ENCODE peak calls at places on chromosomes 6 and 20, in seven cellular contexts. K, R, J, B, Z, H and P are unnamed samples.
A peak's percentile ranks its signal among the peaks of the same experiment; 100 is the strongest.

GRCh38 chr20:43842126-43843020 is 72.3 kb upstream of the TOX2 start:
- DNase-seq in R (no peak), B (no peak), Z (no peak), K (no peak), J (no peak), H (no peak), P (no peak)

GRCh38 chr6:52373294-52373693 is 11.3 kb downstream of the PAQR8 start:
- DNase-seq in R (no peak), J (no peak), B (no peak), Z (no peak), H (no peak), K (no peak), P (no peak)

GRCh38 chr20:15045246-15045645 is 707.8 kb upstream of the FLRT3 start:
- DNase-seq in R (no peak), J (no peak), Z (no peak), H (no peak), B (no peak), K (no peak), P (no peak)

GRCh38 chr6:44831002-44831610 is 443.6 kb downstream of the CDC5L start:
- DNase-seq in K (no peak), B (no peak), R (no peak), H (no peak), J (no peak), Z (no peak), P (peak; percentile 9)

GRCh38 chr6:155155787-155156447 is 107.9 kb upstream of the CLDN20 start:
- DNase-seq in K (no peak), Z (no peak), R (no peak), H (no peak), B (no peak), J (no peak), P (no peak)

GRCh38 chr6:153790881-153791473 is 248.1 kb upstream of the OPRM1 start:
- DNase-seq in H (no peak), J (no peak), R (peak; percentile 11), Z (no peak), B (no peak), K (peak; percentile 63), P (peak; percentile 49)

GRCh38 chr20:49385471-49385870 is 97.0 kb downstream of the KCNB1 start:
- DNase-seq in R (peak; percentile 38), B (no peak), J (no peak), K (peak; percentile 39), H (no peak), Z (no peak), P (peak; percentile 83)

GRCh38 chr6:1729752-1730140 is 120.0 kb downstream of the FOXC1 start:
- DNase-seq in K (no peak), B (no peak), R (no peak), J (no peak), Z (no peak), H (no peak), P (no peak)

GRCh38 chr6:66376021-66376420 is 669.0 kb upstream of the EYS start:
- DNase-seq in R (no peak), J (no peak), K (no peak), H (no peak), B (no peak), Z (no peak), P (no peak)

GRCh38 chr20:20211274-20211987 is 156.5 kb upstream of the INSM1 start:
- DNase-seq in B (no peak), H (no peak), K (peak; percentile 83), J (no peak), R (no peak), Z (no peak), P (no peak)

GRCh38 chr6:71531006-71531405 is 242.4 kb downstream of the OGFRL1 start:
- DNase-seq in H (no peak), Z (no peak), K (no peak), R (no peak), B (no peak), J (no peak), P (no peak)

GRCh38 chr20:41308290-41308691 is 9.2 kb downstream of the ZHX3 start:
- DNase-seq in J (no peak), H (no peak), B (no peak), K (no peak), R (peak; percentile 89), Z (no peak), P (peak; percentile 57)

GRCh38 chr6:137697267-137697938 is 169.7 kb upstream of the TNFAIP3 start:
- DNase-seq in K (no peak), Z (no peak), H (no peak), J (no peak), B (no peak), R (peak; percentile 82), P (peak; percentile 26)

GRCh38 chr20:62162765-62163484 is 19.4 kb downstream of the SS18L1 start:
- DNase-seq in R (no peak), K (no peak), Z (no peak), H (no peak), B (no peak), J (no peak), P (no peak)

GRCh38 chr20:53943522-53944291 is 126.7 kb downstream of the BCAS1 start:
- DNase-seq in B (no peak), K (no peak), R (no peak), H (no peak), J (no peak), Z (no peak), P (peak; percentile 46)

GRCh38 chr20:8133816-8134451 is 1.9 kb downstream of the PLCB1 start:
- DNase-seq in B (no peak), Z (no peak), J (no peak), R (no peak), H (no peak), K (no peak), P (no peak)

GRCh38 chr6:36874016-36874442 is 574 bp downstream of the PPIL1 start:
- DNase-seq in Z (no peak), R (no peak), K (peak; percentile 58), B (no peak), J (no peak), H (no peak), P (no peak)

GRCh38 chr6:21109421-21110178 is 484.0 kb upstream of the SOX4 start:
- DNase-seq in J (no peak), K (no peak), B (no peak), H (no peak), R (peak; percentile 85), Z (no peak), P (no peak)

GRCh38 chr6:42784739-42785498 is 3.1 kb downstream of the BICRAL start:
- DNase-seq in B (no peak), R (no peak), Z (no peak), K (peak; percentile 53), J (no peak), H (no peak), P (no peak)

GRCh38 chr20:59830107-59831023 is 103.1 kb downstream of the SYCP2 start:
- DNase-seq in B (no peak), H (no peak), J (no peak), Z (no peak), R (no peak), K (peak; percentile 85), P (no peak)